ENCODE peak calls at places on chromosomes 12 and 14, in five cellular contexts. U is HepG2, I is A549, L is ovary, D is suprapubic skin. W is an unnamed sample.
A peak's percentile ranks its signal among the peaks of the same experiment; 100 is the strongest.

GRCh38 chr12:118330421-118331018 is 42.2 kb downstream of the TAOK3 start:
- DNase-seq in I (no peak), U (no peak), D (no peak), L (no peak), W (no peak)

GRCh38 chr12:2395352-2395977 is 342.7 kb downstream of the CACNA1C start:
- DNase-seq in U (peak; percentile 29), L (no peak), I (peak; percentile 46), D (no peak), W (peak; percentile 36)

GRCh38 chr12:104342635-104343249 is 39.2 kb downstream of the EID3 start:
- DNase-seq in I (peak; percentile 67), U (no peak), L (no peak), D (no peak), W (no peak)

GRCh38 chr14:67186369-67186768 is 2.9 kb upstream of the GARIN2 start:
- DNase-seq in U (no peak), I (no peak), D (no peak), L (no peak), W (no peak)

GRCh38 chr12:5166976-5167375 is 123.3 kb downstream of the KCNA5 start:
- DNase-seq in D (no peak), I (no peak), L (no peak), U (no peak), W (no peak)

GRCh38 chr12:116687888-116688287 is 50.0 kb downstream of the SPRING1 start:
- DNase-seq in D (peak; percentile 68), U (peak; percentile 44), I (peak; percentile 76), L (no peak), W (no peak)

GRCh38 chr14:29671034-29671433 is 256.6 kb downstream of the PRKD1 start:
- DNase-seq in L (no peak), I (no peak), D (no peak), U (no peak), W (no peak)

GRCh38 chr14:94051115-94051514 is 25.0 kb downstream of the OTUB2 start:
- DNase-seq in I (peak; percentile 41), L (peak; percentile 75), D (no peak), U (no peak), W (peak; percentile 45)

GRCh38 chr12:66270613-66271012 is 31.7 kb upstream of the HELB start:
- DNase-seq in L (no peak), D (no peak), U (no peak), I (no peak), W (no peak)

GRCh38 chr14:22980672-22981089 is 1.7 kb downstream of the AJUBA start:
- DNase-seq in L (peak; percentile 65), D (peak; percentile 73), U (peak; percentile 76), I (peak; percentile 58), W (peak; percentile 57)

GRCh38 chr14:94110552-94111181 is at the start of gene IFI27:
- DNase-seq in L (peak; percentile 70), I (no peak), D (no peak), U (no peak), W (peak; percentile 79)

GRCh38 chr14:74980746-74981661 is 21.7 kb upstream of the EIF2B2 start:
- DNase-seq in U (no peak), I (no peak), L (no peak), D (peak; percentile 62), W (no peak)

GRCh38 chr12:126667340-126667739 is 1599.6 kb upstream of the TMEM132C start:
- DNase-seq in I (peak; percentile 2), D (no peak), L (no peak), U (no peak), W (no peak)

GRCh38 chr12:30796508-30796780 is 41.7 kb upstream of the CAPRIN2 start:
- DNase-seq in L (peak; percentile 41), I (peak; percentile 39), U (no peak), D (no peak), W (no peak)

GRCh38 chr12:52229836-52230343 is 3.2 kb upstream of the KRT7 start:
- DNase-seq in L (no peak), U (no peak), D (peak; percentile 48), I (no peak), W (no peak)

GRCh38 chr12:52232233-52232915 is 669 bp upstream of the KRT7 start:
- DNase-seq in U (no peak), D (peak; percentile 50), L (no peak), I (no peak), W (no peak)

GRCh38 chr12:52232916-52233461 is at the start of gene KRT7:
- DNase-seq in I (peak; percentile 94), U (no peak), L (no peak), D (peak; percentile 58), W (no peak)

GRCh38 chr12:52230364-52231281 is 2.4 kb upstream of the KRT7 start:
- DNase-seq in U (no peak), L (no peak), D (peak; percentile 51), I (peak; percentile 76), W (no peak)

GRCh38 chr12:52231305-52232232 is 1.5 kb upstream of the KRT7 start:
- DNase-seq in L (no peak), D (peak; percentile 68), I (peak; percentile 58), U (no peak), W (no peak)
- TF ChIP-seq EP300 in L (no peak), D (no peak), I (no peak), U (no peak), W (no peak)

DNA sequence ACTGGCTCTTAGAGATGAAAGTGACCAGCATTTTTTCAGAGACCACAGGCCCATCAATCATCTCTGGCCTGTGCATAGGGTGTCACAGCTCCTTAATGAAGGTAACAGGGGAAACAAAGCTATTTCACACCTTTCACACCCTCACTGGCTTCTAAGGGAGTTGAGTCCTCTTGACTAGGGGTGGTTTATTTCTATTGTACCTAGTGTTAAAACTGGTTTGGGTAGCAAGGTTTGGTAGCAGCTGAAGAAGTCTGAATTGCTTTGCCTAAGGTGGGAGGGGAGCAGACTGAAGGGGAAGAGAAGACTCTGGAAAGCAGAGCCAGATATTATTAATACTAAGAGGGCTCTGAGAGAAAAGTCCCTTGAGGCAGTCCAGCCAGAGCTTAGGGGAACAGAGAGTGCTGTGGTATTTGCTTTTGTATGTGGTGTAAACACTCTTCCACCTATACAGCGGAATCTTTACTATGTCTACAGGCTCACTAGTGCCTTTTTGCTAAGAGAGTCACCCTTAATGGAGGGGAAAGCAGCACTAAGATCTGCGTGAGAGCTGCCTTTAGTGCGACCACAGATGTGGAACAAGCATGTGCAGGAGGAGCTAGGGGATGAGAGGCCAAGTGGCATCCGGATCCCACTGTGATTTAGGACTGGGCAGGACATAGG is 95.8 kb downstream of the STXBP6 start:
- DNase-seq in L (no peak), U (no peak), D (no peak), I (no peak), W (no peak)
- TF ChIP-seq EP300 in L (no peak), U (peak; percentile 5), D (no peak), I (no peak), W (no peak)

GRCh38 chr12:45729233-45730115 is at the start of gene ARID2:
- DNase-seq in I (peak; percentile 80), D (peak; percentile 79), L (peak; percentile 75), U (peak; percentile 14), W (peak; percentile 67)

GRCh38 chr12:45730116-45730841 is 773 bp downstream of the ARID2 start:
- DNase-seq in L (peak; percentile 53), I (peak; percentile 75), U (no peak), D (peak; percentile 71), W (peak; percentile 42)

GRCh38 chr12:45727994-45728624 is 1.4 kb upstream of the ARID2 start:
- DNase-seq in L (no peak), U (no peak), I (no peak), D (no peak), W (no peak)

GRCh38 chr12:45727301-45727993 is 2.1 kb upstream of the ARID2 start:
- DNase-seq in D (peak; percentile 95), L (peak; percentile 95), I (peak; percentile 98), U (peak; percentile 94), W (peak; percentile 91)

DNA sequence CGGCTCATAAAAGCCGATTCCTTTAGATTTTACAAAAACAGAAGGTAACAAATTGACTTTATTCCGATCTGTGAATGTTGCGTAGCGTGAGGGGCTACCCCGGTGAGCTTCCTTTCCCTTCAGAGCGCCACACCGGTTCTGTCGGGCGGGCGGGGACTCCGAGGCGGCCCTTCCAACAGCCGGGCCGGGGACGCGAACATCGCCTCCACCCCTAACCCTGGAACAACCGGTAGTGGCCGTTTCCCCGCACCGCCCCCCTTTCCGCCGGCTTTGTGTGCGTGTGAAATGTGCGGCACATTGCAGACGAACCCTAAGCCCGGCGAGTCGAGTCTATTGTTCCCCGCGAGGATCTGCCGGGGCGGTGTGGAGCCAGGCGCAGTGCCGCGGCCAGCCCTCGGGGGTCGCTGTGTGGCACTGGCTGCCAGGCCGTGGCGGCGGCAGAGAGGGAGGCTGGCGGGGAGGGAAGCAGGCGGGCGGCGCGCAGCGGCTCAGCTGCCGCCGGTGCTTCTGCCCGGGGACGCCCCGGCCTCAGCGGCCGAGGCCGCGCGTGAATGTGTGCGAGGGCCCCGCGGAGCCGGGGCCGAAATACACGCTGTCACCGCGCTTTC is 777 bp upstream of the ARID2 start:
- DNase-seq in L (peak; percentile 96), I (peak; percentile 97), D (peak; percentile 97), U (peak; percentile 92), W (peak; percentile 97)
- TF ChIP-seq EP300 in L (no peak), I (no peak), D (no peak), U (peak; percentile 28), W (no peak)

GRCh38 chr12:43329381-43329780 is 222.6 kb downstream of the ADAMTS20 start:
- DNase-seq in L (no peak), U (no peak), I (no peak), D (no peak), W (no peak)

GRCh38 chr12:43331935-43332334 is 220.1 kb downstream of the ADAMTS20 start:
- DNase-seq in D (no peak), U (no peak), L (no peak), I (no peak), W (no peak)

GRCh38 chr12:43336962-43337555 is 214.9 kb downstream of the ADAMTS20 start:
- DNase-seq in L (no peak), D (no peak), I (peak; percentile 21), U (no peak), W (no peak)

GRCh38 chr12:43333650-43334043 is 218.4 kb downstream of the ADAMTS20 start:
- DNase-seq in I (no peak), L (no peak), U (no peak), D (no peak), W (no peak)

GRCh38 chr12:43332977-43333649 is 218.9 kb downstream of the ADAMTS20 start:
- DNase-seq in D (no peak), L (no peak), I (no peak), U (no peak), W (no peak)
- TF ChIP-seq EP300 in D (no peak), L (no peak), I (no peak), U (no peak), W (no peak)

DNA sequence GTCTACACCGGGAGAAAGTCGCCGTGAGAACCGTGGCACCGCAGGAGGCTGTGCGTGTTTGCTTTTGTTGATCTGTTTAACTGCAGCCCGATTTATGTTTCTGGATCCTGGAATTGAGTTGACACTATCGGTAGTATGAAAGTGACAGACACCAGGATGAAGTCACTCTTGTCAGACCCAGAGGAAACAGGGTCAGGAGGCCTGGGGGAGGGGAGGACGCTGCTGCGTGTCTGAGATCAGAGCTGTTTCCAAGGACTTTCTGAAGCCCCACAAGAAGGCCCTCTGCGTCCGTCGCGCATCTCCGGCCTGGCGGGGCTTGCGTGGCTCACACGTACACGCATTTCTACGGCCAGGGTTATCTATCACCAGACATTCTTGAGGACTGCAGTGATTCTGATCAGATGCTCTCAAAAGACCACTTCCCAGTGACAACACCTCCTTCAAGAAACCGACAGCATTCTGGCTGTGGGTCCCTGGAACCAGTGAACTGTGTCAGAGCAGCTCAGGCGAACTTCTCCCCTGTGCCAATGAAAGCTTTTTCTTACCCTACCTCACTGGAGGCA is 263.4 kb downstream of the ADGRD1 start:
- DNase-seq in I (no peak), L (no peak), D (peak; percentile 45), U (no peak), W (no peak)
- TF ChIP-seq EP300 in I (no peak), L (no peak), D (no peak), U (no peak), W (no peak)

W was measured in stomach.